ENCODE peak calls at places on chromosomes 11 and 22, in nine cellular contexts. N is right atrium auricular region; J is Calu3; B is gastrocnemius medialis; O is HFF-Myc; S is CD4-positive, alpha-beta T cell; V is AG10803; L is fibroblast of lung; F is kidney epithelial cell. M is an unnamed sample.

GRCh38 chr11:102430158-102430836 is 22.3 kb downstream of the TMEM123 start:
- DNase-seq in N (no peak), J (no peak), B (no peak), O (no peak), S (no peak), V (peak), L (peak), F (no peak), M (no peak)

GRCh38 chr22:46458525-46458924 is 78.9 kb downstream of the CELSR1 start:
- DNase-seq in N (no peak), J (no peak), B (no peak), O (no peak), S (no peak), V (no peak), L (no peak), F (no peak), M (no peak)

GRCh38 chr11:111365722-111366559 is 13.1 kb downstream of the POU2AF1 start:
- DNase-seq in N (no peak), J (no peak), B (no peak), O (no peak), S (no peak), V (no peak), L (no peak), F (no peak), M (no peak)

GRCh38 chr11:20125927-20126326 is 34.3 kb downstream of the DBX1 start:
- DNase-seq in N (no peak), J (no peak), B (no peak), O (no peak), S (no peak), V (peak), L (peak), F (peak), M (no peak)

GRCh38 chr11:124623861-124624525 is 1.3 kb downstream of the TBRG1 start:
- DNase-seq in N (no peak), J (no peak), B (no peak), O (no peak), S (no peak), V (peak), L (peak), F (no peak), M (no peak)

GRCh38 chr11:104549019-104549418 is 349.2 kb downstream of the CASP12 start:
- DNase-seq in N (no peak), J (no peak), B (no peak), O (no peak), S (no peak), V (no peak), L (no peak), F (no peak), M (no peak)

GRCh38 chr22:49936973-49937757 is 18.7 kb downstream of the CRELD2 start:
- DNase-seq in N (no peak), J (no peak), B (peak), O (no peak), S (no peak), V (no peak), L (no peak), F (no peak), M (no peak)

GRCh38 chr11:103659743-103660142 is 376.7 kb upstream of the DDI1 start:
- DNase-seq in N (no peak), J (no peak), B (no peak), O (no peak), S (no peak), V (no peak), L (peak), F (no peak), M (no peak)

GRCh38 chr22:21457023-21457787 is 10.0 kb upstream of the TMEM191C start:
- DNase-seq in N (no peak), J (no peak), B (no peak), O (no peak), S (no peak), V (no peak), L (peak), F (no peak), M (no peak)

GRCh38 chr11:79437274-79437980 is 3.4 kb downstream of the TENM4 start:
- DNase-seq in N (no peak), J (peak), B (peak), O (no peak), S (no peak), V (no peak), L (peak), F (no peak), M (peak)

GRCh38 chr11:9633674-9634073 is 30.2 kb upstream of the SWAP70 start:
- DNase-seq in N (no peak), J (no peak), B (no peak), O (no peak), S (no peak), V (no peak), L (no peak), F (no peak), M (no peak)

GRCh38 chr11:45853616-45854219 is 6.4 kb downstream of the CRY2 start:
- DNase-seq in N (peak), J (no peak), B (no peak), O (no peak), S (no peak), V (no peak), L (no peak), F (no peak), M (no peak)

GRCh38 chr11:94737171-94737611 is 31.0 kb upstream of the AMOTL1 start:
- DNase-seq in N (no peak), J (no peak), B (no peak), O (peak), S (no peak), V (peak), L (peak), F (no peak), M (no peak)

GRCh38 chr11:64353761-64354506 is 5.0 kb upstream of the RPS6KA4 start:
- DNase-seq in N (no peak), J (no peak), B (no peak), O (no peak), S (no peak), V (no peak), L (no peak), F (no peak), M (no peak)

GRCh38 chr22:22614065-22614464 is 30.3 kb upstream of the GGTLC2 start:
- DNase-seq in N (no peak), J (no peak), B (no peak), O (no peak), S (no peak), V (no peak), L (no peak), F (no peak), M (no peak)

GRCh38 chr11:127804775-127805446 is 782.4 kb downstream of the ETS1 start:
- DNase-seq in N (no peak), J (no peak), B (no peak), O (no peak), S (no peak), V (no peak), L (no peak), F (no peak), M (no peak)

GRCh38 chr11:61473370-61474025 is 35.1 kb upstream of the LRRC10B start:
- DNase-seq in N (no peak), J (no peak), B (no peak), O (no peak), S (no peak), V (no peak), L (no peak), F (no peak), M (no peak)

GRCh38 chr22:28316014-28316413 is 363.6 kb downstream of the TTC28 start:
- DNase-seq in N (no peak), J (no peak), B (no peak), O (no peak), S (no peak), V (no peak), L (no peak), F (no peak), M (no peak)

GRCh38 chr11:2311456-2312201 is 9.8 kb downstream of the TSPAN32 start:
- DNase-seq in N (no peak), J (no peak), B (no peak), O (no peak), S (no peak), V (no peak), L (no peak), F (no peak), M (no peak)

GRCh38 chr22:22703715-22704114 is 59.3 kb downstream of the GGTLC2 start:
- DNase-seq in N (no peak), J (no peak), B (no peak), O (no peak), S (no peak), V (peak), L (peak), F (no peak), M (no peak)

GRCh38 chr11:68821670-68822069 is 20.0 kb downstream of the CPT1A start:
- DNase-seq in N (no peak), J (no peak), B (no peak), O (no peak), S (no peak), V (no peak), L (no peak), F (no peak), M (no peak)
- TF ChIP-seq CTCF in N (no peak), J (no peak), B (no peak), O (peak), S (no peak), V (no peak), L (peak), F (peak), M (no peak)

GRCh38 chr22:43303166-43303565 is 40.0 kb downstream of the SCUBE1 start:
- DNase-seq in N (no peak), J (no peak), B (no peak), O (no peak), S (no peak), V (no peak), L (no peak), F (no peak), M (no peak)
- TF ChIP-seq CTCF in N (no peak), J (no peak), B (no peak), O (no peak), S (no peak), V (no peak), L (no peak), F (no peak), M (no peak)

GRCh38 chr22:32389685-32390084 is 22.4 kb downstream of the RTCB start:
- DNase-seq in N (no peak), J (peak), B (no peak), O (no peak), S (no peak), V (no peak), L (peak), F (no peak), M (no peak)
- TF ChIP-seq CTCF in N (no peak), J (peak), B (no peak), O (peak), S (peak), V (peak), L (peak), F (peak), M (no peak)

GRCh38 chr11:85663781-85664560 is 958 bp downstream of the CREBZF start:
- DNase-seq in N (peak), J (peak), B (peak), O (no peak), S (peak), V (peak), L (peak), F (no peak), M (peak)
- TF ChIP-seq CTCF in N (peak), J (no peak), B (peak), O (peak), S (peak), V (peak), L (peak), F (peak), M (no peak)

GRCh38 chr11:841981-842369 is 354 bp downstream of the POLR2L start:
- DNase-seq in N (no peak), J (no peak), B (no peak), O (no peak), S (no peak), V (no peak), L (no peak), F (no peak), M (no peak)

GRCh38 chr11:837990-838307 is 4.4 kb downstream of the POLR2L start:
- DNase-seq in N (no peak), J (no peak), B (no peak), O (no peak), S (no peak), V (no peak), L (no peak), F (no peak), M (no peak)

GRCh38 chr11:839280-839623 is 3.1 kb downstream of the POLR2L start:
- DNase-seq in N (no peak), J (no peak), B (no peak), O (no peak), S (no peak), V (no peak), L (no peak), F (no peak), M (no peak)

GRCh38 chr11:838441-839279 is 3.7 kb downstream of the POLR2L start:
- DNase-seq in N (no peak), J (no peak), B (no peak), O (no peak), S (no peak), V (peak), L (no peak), F (no peak), M (no peak)

DNA sequence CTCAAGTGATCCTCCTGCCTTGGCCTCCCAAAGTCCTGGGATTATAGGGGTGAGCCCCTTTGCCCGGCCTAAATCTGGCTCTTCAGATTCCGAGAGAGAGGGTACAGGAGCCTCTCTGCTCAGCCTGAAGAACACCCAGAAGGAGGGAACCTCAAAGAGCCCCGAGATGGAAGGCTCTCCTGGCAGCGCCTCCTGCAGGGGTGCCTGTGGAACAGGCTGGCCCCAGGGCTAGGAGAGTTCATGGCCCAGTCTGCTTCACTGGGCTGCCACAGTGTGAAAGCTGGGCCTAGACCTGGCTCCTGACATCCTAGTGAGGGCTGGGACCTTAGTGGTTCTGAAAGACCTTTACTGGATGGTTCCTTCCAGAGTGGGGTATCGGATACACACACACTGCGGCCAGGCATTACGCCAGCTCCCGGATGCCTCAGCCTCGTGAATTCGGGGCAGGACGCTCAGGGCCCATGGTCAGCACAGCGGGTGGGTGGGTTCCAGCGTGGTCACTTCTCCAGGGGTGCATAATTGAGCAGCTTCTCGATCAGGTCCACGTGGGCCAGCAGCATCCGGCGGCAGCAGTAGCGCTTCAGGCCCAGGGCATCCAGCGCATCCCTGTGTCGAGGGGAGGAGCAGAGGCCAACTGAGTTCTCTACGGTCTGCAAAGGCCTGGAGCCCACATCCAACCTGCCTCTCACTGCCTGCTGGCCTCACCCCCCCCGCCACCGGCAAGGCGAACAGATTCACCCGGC is 2.3 kb downstream of the POLR2L start:
- DNase-seq in N (no peak), J (no peak), B (no peak), O (no peak), S (no peak), V (no peak), L (no peak), F (no peak), M (no peak)
- TF ChIP-seq CTCF in N (no peak), J (no peak), B (no peak), O (peak), S (no peak), V (peak), L (peak), F (peak), M (no peak)

GRCh38 chr11:14908214-14908880 is 16.3 kb upstream of the CYP2R1 start:
- DNase-seq in N (no peak), J (no peak), B (no peak), O (no peak), S (peak), V (peak), L (peak), F (no peak), M (no peak)
- TF ChIP-seq CTCF in N (peak), J (peak), B (peak), O (peak), S (peak), V (peak), L (peak), F (peak), M (peak)

GRCh38 chr11:66386171-66387069 is 14.9 kb upstream of the SLC29A2 start:
- DNase-seq in N (peak), J (peak), B (peak), O (peak), S (peak), V (peak), L (peak), F (peak), M (peak)
- TF ChIP-seq CTCF in N (peak), J (peak), B (peak), O (peak), S (peak), V (peak), L (peak), F (peak), M (no peak)

GRCh38 chr22:48004936-48005335 is 1242.5 kb downstream of the TBC1D22A start:
- DNase-seq in N (no peak), J (no peak), B (no peak), O (no peak), S (no peak), V (no peak), L (no peak), F (no peak), M (no peak)

DNA sequence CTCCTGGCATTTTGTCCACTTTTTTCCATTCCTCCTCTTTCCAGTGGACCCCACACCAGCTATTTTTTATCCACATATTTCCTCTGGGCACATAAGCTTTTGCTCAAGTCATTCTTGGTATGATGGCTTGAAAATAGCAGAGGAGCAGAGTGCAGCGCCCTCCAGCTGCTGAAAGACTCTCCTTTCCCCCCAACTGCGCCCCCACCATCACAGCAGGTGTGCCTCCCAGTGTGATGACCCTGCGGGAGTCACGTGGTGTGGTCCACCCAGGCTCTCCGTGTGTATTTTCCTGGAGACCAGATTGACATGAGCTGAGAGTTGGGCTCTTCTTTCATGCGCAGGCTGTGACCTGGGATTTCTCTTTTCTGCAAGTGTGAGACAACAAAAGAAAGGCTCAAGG is 1241.6 kb downstream of the TBC1D22A start:
- DNase-seq in N (no peak), J (no peak), B (no peak), O (no peak), S (no peak), V (no peak), L (no peak), F (no peak), M (no peak)
- TF ChIP-seq CTCF in N (no peak), J (no peak), B (no peak), O (no peak), S (no peak), V (no peak), L (no peak), F (no peak), M (no peak)

DNA sequence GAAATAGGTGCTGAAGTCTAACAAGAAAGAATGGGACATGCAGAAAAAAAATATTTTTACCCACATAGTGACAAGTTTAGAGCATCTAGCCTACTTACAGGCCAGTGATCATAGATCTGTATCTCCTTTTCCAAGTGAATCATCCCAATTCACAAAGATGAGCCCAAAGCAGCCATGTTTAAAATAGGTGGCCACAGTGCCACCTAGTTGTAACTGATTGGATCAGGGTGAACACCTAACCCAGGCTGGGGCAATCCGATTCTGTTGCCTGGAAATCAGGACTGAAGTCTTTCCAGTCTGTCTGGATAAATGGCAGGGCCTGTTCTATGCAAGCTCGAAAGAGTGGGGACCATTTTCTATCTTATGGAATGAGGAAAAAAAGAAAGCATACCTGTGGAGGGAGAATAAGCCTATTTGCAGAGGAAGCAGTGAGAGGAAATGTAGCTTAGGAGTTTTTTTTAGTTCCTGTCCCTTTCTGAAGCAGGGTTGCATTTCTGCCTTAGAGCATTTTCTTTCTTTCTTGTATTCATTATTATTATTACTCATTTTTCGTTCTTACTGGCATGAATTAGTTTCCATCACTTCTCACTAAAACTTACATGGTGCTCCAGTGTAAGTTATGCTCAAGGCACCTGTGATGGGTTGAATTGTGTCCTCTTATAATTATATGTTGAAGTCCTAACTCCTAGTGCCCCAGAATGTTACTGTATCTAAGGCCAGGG is 113.2 kb upstream of the RAG2 start:
- DNase-seq in N (no peak), J (no peak), B (no peak), O (no peak), S (no peak), V (no peak), L (no peak), F (no peak), M (no peak)
- TF ChIP-seq CTCF in N (no peak), J (no peak), B (no peak), O (peak), S (no peak), V (no peak), L (peak), F (peak), M (no peak)